ENCODE peak calls at places on chromosomes 6 and 20, in four cellular contexts. One of them, this sample, is unnamed.

GRCh38 chr6:149563203-149563927 is 2.8 kb upstream of the GINM1 start:
- DNase-seq in endodermal cell: no peak
- DNase-seq in HFF-Myc: peak
- DNase-seq in breast epithelium: no peak
- DNase-seq in this sample: peak

GRCh38 chr6:163837681-163838431 is 423.3 kb downstream of the QKI start:
- DNase-seq in breast epithelium: no peak
- DNase-seq in endodermal cell: peak
- DNase-seq in HFF-Myc: no peak
- DNase-seq in this sample: no peak

GRCh38 chr6:40722553-40723258 is 135.5 kb upstream of the LRFN2 start:
- DNase-seq in endodermal cell: no peak
- DNase-seq in HFF-Myc: no peak
- DNase-seq in breast epithelium: no peak
- DNase-seq in this sample: peak

GRCh38 chr6:126657556-126658129 is 317.7 kb downstream of the CENPW start:
- DNase-seq in HFF-Myc: peak
- DNase-seq in endodermal cell: peak
- DNase-seq in breast epithelium: no peak
- DNase-seq in this sample: peak

GRCh38 chr6:146948790-146949342 is 255.4 kb upstream of the STXBP5 start:
- DNase-seq in HFF-Myc: no peak
- DNase-seq in endodermal cell: no peak
- DNase-seq in breast epithelium: no peak
- DNase-seq in this sample: no peak

GRCh38 chr6:23650676-23651075 is 475.3 kb upstream of the NRSN1 start:
- DNase-seq in endodermal cell: no peak
- DNase-seq in HFF-Myc: no peak
- DNase-seq in breast epithelium: no peak
- DNase-seq in this sample: no peak

GRCh38 chr20:4546786-4547185 is 174.9 kb upstream of the PRND start:
- DNase-seq in breast epithelium: no peak
- DNase-seq in endodermal cell: no peak
- DNase-seq in HFF-Myc: peak
- DNase-seq in this sample: peak

GRCh38 chr6:43771210-43771857 is 1.3 kb downstream of the VEGFA start:
- DNase-seq in endodermal cell: peak
- DNase-seq in breast epithelium: peak
- DNase-seq in HFF-Myc: no peak
- DNase-seq in this sample: peak

GRCh38 chr20:2865101-2865500 is 8.2 kb upstream of the PTPRA start:
- DNase-seq in breast epithelium: no peak
- DNase-seq in HFF-Myc: no peak
- DNase-seq in endodermal cell: no peak
- DNase-seq in this sample: no peak

GRCh38 chr20:16392346-16392745 is 180.9 kb downstream of the KIF16B start:
- DNase-seq in HFF-Myc: no peak
- DNase-seq in breast epithelium: no peak
- DNase-seq in endodermal cell: no peak
- DNase-seq in this sample: no peak

GRCh38 chr20:63891061-63892002 is 3.6 kb upstream of the DNAJC5 start:
- DNase-seq in HFF-Myc: no peak
- DNase-seq in endodermal cell: peak
- DNase-seq in breast epithelium: no peak
- DNase-seq in this sample: no peak

GRCh38 chr6:3356056-3356823 is 97.5 kb downstream of the PSMG4 start:
- DNase-seq in endodermal cell: peak
- DNase-seq in HFF-Myc: no peak
- DNase-seq in breast epithelium: peak
- DNase-seq in this sample: peak

GRCh38 chr6:106875782-106876321 is 98.7 kb downstream of the CD24 start:
- DNase-seq in breast epithelium: no peak
- DNase-seq in endodermal cell: no peak
- DNase-seq in HFF-Myc: no peak
- DNase-seq in this sample: no peak

GRCh38 chr6:126632271-126632670 is 292.4 kb downstream of the CENPW start:
- DNase-seq in endodermal cell: no peak
- DNase-seq in breast epithelium: no peak
- DNase-seq in HFF-Myc: no peak
- DNase-seq in this sample: peak

GRCh38 chr6:44008821-44009370 is 118.4 kb downstream of the MRPL14 start:
- DNase-seq in HFF-Myc: no peak
- DNase-seq in endodermal cell: no peak
- DNase-seq in breast epithelium: no peak
- DNase-seq in this sample: no peak

GRCh38 chr6:113744886-113745285 is 112.3 kb upstream of the MARCKS start:
- DNase-seq in breast epithelium: no peak
- DNase-seq in HFF-Myc: no peak
- DNase-seq in endodermal cell: no peak
- DNase-seq in this sample: peak

GRCh38 chr6:11890849-11891248 is 112.2 kb upstream of the ADTRP start:
- DNase-seq in HFF-Myc: no peak
- DNase-seq in breast epithelium: no peak
- DNase-seq in endodermal cell: no peak
- DNase-seq in this sample: peak

GRCh38 chr6:168283686-168284025 is 35.9 kb downstream of the DACT2 start:
- DNase-seq in breast epithelium: no peak
- DNase-seq in HFF-Myc: no peak
- DNase-seq in endodermal cell: no peak
- DNase-seq in this sample: no peak
- H3K4me3 ChIP-seq in breast epithelium: no peak
- H3K4me3 ChIP-seq in HFF-Myc: no peak
- H3K4me3 ChIP-seq in endodermal cell: no peak
- H3K4me3 ChIP-seq in this sample: no peak

GRCh38 chr6:129105035-129105434 is 222.1 kb downstream of the LAMA2 start:
- DNase-seq in breast epithelium: no peak
- DNase-seq in HFF-Myc: no peak
- DNase-seq in endodermal cell: peak
- DNase-seq in this sample: peak
- TF ChIP-seq CTCF in breast epithelium: no peak
- TF ChIP-seq CTCF in HFF-Myc: no peak
- TF ChIP-seq CTCF in endodermal cell: no peak
- TF ChIP-seq CTCF in this sample: no peak

GRCh38 chr6:38259736-38260135 is 380.0 kb downstream of the BTBD9 start:
- DNase-seq in breast epithelium: no peak
- DNase-seq in HFF-Myc: peak
- DNase-seq in endodermal cell: no peak
- DNase-seq in this sample: peak
- H3K4me3 ChIP-seq in breast epithelium: no peak
- H3K4me3 ChIP-seq in HFF-Myc: no peak
- H3K4me3 ChIP-seq in endodermal cell: no peak
- H3K4me3 ChIP-seq in this sample: no peak

GRCh38 chr6:169701953-169702639 is at the start of the genes C6orf120 and WDR27:
- DNase-seq in HFF-Myc: peak
- DNase-seq in breast epithelium: peak
- DNase-seq in endodermal cell: peak
- DNase-seq in this sample: peak
- TF ChIP-seq CTCF in HFF-Myc: no peak
- TF ChIP-seq CTCF in breast epithelium: no peak
- TF ChIP-seq CTCF in endodermal cell: no peak
- TF ChIP-seq CTCF in this sample: no peak

DNA sequence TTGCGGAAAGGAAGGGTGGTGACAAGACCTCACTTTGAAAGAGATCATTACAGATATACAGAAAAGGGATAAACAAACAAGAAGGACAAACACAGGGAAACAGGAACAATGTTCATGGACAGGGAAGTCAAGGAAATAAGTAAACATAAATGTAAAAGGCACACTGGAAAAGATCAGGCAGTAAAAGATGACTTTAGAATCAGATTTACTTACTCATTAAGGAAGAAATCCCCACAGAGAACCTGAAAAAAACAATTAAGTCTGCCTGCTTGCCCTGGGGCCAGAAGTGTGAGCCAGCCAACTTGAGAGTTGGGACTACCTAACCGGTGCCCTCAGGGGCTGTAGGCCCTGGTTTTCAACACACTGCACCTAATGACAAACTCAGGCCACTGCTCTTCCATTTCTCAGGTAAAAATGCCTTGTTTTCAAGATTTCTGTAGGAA is 1.7 kb downstream of the APMAP start:
- DNase-seq in breast epithelium: peak
- DNase-seq in endodermal cell: peak
- DNase-seq in HFF-Myc: no peak
- DNase-seq in this sample: no peak
- H3K4me3 ChIP-seq in breast epithelium: peak
- H3K4me3 ChIP-seq in endodermal cell: peak
- H3K4me3 ChIP-seq in HFF-Myc: peak
- H3K4me3 ChIP-seq in this sample: no peak

DNA sequence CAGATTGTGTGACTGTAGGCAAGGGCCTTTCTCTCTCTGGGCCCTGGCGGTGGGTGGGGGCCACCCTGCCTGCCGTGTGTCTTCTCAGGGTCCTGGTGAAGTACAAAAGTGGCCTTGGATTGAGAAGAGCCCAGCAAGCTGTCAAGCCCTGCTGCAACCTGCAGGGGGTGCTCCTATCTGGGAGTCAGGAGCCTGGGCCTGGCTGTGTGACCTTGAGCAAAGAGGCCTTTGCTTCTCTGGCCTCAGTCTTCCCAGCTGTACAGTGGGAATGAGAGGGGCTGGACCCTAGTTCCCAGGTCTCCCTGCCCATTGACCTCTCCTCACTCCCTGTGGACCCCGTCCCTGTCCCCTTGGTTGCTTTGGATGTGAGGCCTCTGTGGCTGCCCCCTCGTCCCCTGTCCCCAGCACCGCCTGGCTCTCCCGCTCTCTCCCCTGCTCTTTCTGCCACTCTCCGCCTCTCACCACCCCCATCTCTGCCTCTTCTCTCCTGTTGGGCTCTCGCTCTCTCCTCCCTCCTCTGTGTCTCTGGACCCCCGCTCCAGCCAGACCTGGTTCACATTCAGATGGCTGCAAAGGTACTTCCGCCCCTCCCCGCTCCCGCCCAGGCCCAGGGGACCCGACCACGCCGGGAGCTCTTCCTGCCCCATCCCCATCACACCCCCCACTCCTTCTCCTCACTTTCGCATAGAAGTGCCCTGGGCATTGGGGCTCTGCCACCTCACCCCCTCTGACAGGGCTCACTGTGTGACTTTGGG is 46.7 kb downstream of the SRC start:
- DNase-seq in endodermal cell: peak
- DNase-seq in breast epithelium: no peak
- DNase-seq in HFF-Myc: no peak
- DNase-seq in this sample: peak
- TF ChIP-seq CTCF in endodermal cell: peak
- TF ChIP-seq CTCF in breast epithelium: no peak
- TF ChIP-seq CTCF in HFF-Myc: peak
- TF ChIP-seq CTCF in this sample: peak

DNA sequence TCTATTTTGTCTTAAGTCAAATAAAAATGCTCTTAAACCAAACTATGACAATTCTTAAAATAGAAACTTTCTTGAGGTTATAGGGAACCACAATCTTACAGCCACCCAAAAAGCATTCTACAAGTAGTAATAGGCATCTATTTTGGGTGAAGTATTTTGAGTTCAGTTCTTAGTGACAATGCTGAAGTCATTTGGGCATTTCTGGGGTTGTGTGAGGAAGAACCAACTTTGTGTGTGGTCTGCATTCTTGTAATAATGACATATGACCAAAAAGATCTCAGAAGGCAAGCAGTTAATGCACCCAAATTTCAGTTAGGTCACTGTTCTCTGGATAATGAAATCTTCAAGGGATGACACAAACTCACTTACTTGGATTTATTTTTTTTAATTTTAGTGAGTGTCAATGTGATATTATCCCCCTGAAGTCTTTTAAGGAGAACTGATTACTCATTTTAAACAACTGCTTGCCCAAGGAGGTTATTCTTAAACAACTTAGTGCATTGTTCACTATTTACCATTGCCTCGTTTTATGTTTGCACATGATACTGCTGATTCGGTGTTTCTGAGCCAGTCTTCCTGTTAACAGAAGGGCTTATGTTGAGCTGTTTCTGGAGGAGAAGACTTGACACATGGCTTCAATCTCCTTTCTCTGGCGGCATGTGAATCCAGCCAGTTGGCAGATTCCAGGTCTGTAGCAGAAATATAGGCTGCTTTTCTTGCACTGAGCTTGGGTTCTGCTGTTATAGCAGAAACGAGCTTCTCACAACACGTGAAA is 618.9 kb downstream of the BCKDHB start:
- DNase-seq in endodermal cell: no peak
- DNase-seq in breast epithelium: no peak
- DNase-seq in HFF-Myc: no peak
- DNase-seq in this sample: no peak
- H3K4me3 ChIP-seq in endodermal cell: no peak
- H3K4me3 ChIP-seq in breast epithelium: no peak
- H3K4me3 ChIP-seq in HFF-Myc: no peak
- H3K4me3 ChIP-seq in this sample: no peak

GRCh38 chr20:20452254-20452676 is 84.4 kb downstream of the INSM1 start:
- DNase-seq in endodermal cell: peak
- DNase-seq in HFF-Myc: peak
- DNase-seq in breast epithelium: no peak
- DNase-seq in this sample: peak
- TF ChIP-seq CTCF in endodermal cell: peak
- TF ChIP-seq CTCF in HFF-Myc: no peak
- TF ChIP-seq CTCF in breast epithelium: no peak
- TF ChIP-seq CTCF in this sample: no peak

This sample was measured in foreskin fibroblast.